ENCODE peak calls at places on chromosomes 2 and 18, in ten cellular contexts. P is LoVo; R is globus pallidus; C is epithelial cell of esophagus; V is stimulated activated CD8-positive, alpha-beta memory T cell treated with anti-CD3 and anti-CD28 coated beads, Interleukin-2, amount 100 ng/mL, for 1 hour; M is dorsolateral prefrontal cortex; X is midbrain; E is stimulated activated CD4-positive, alpha-beta T cell treated with anti-CD3 and anti-CD28 coated beads, TNF-alpha, amount 100 ng/mL, for 24 hours; F is astrocyte; A is B cell. N is an unnamed sample.
A peak's percentile ranks its signal among the peaks of the same experiment; 100 is the strongest.

GRCh38 chr18:46542545-46542944 is 114.5 kb downstream of the LOXHD1 start:
- DNase-seq in V (no peak), C (peak; percentile 49), P (peak; percentile 33), R (no peak), M (no peak), F (no peak), E (no peak), A (no peak), X (no peak), N (no peak)

GRCh38 chr2:11683966-11684365 is 14.0 kb upstream of the NTSR2 start:
- DNase-seq in C (no peak), M (no peak), E (no peak), F (no peak), X (no peak), A (no peak), V (no peak), P (no peak), R (no peak), N (peak; percentile 13)

GRCh38 chr2:24453379-24454073 is 37.5 kb upstream of the NCOA1 start:
- DNase-seq in C (peak; percentile 22), R (no peak), F (no peak), V (no peak), A (no peak), X (no peak), E (no peak), P (no peak), M (no peak), N (no peak)

GRCh38 chr2:150045601-150046000 is 441.9 kb downstream of the RND3 start:
- DNase-seq in E (no peak), A (no peak), X (no peak), V (no peak), R (no peak), P (no peak), M (no peak), C (peak; percentile 54), F (no peak), N (no peak)

GRCh38 chr2:85318222-85319182 is 9.3 kb downstream of the TGOLN2 start:
- DNase-seq in P (no peak), M (no peak), F (peak; percentile 46), R (no peak), A (no peak), V (no peak), X (no peak), E (no peak), C (peak; percentile 91), N (no peak)

GRCh38 chr2:121501070-121501469 is 29.6 kb upstream of the RNU4ATAC start:
- DNase-seq in R (no peak), C (peak; percentile 79), X (no peak), V (no peak), A (no peak), P (no peak), F (peak; percentile 88), E (no peak), M (no peak), N (no peak)

GRCh38 chr2:163573652-163574051 is 162.2 kb downstream of the FIGN start:
- DNase-seq in E (no peak), R (no peak), A (no peak), M (no peak), C (peak; percentile 50), V (no peak), F (no peak), X (no peak), P (no peak), N (no peak)

GRCh38 chr2:65586516-65586915 is 154.1 kb upstream of the SPRED2 start:
- DNase-seq in R (no peak), M (no peak), X (no peak), P (no peak), V (no peak), C (no peak), F (peak; percentile 57), E (no peak), A (no peak), N (no peak)

GRCh38 chr2:105196651-105197050 is 44.9 kb upstream of the GPR45 start:
- DNase-seq in A (no peak), F (no peak), V (no peak), C (no peak), X (no peak), R (no peak), P (no peak), M (no peak), E (no peak), N (no peak)

GRCh38 chr2:72833084-72833714 is 7.4 kb upstream of the EXOC6B start:
- DNase-seq in F (no peak), V (no peak), C (peak; percentile 14), A (no peak), M (no peak), P (no peak), R (no peak), E (no peak), X (no peak), N (no peak)

GRCh38 chr2:27988718-27989117 is 98.2 kb downstream of the BABAM2 start:
- DNase-seq in R (no peak), P (no peak), X (no peak), V (no peak), A (no peak), F (no peak), C (no peak), M (no peak), E (no peak), N (no peak)

GRCh38 chr2:201926071-201926470 is 107.6 kb upstream of the FZD7 start:
- DNase-seq in M (no peak), C (no peak), V (no peak), A (no peak), P (no peak), R (no peak), E (no peak), F (no peak), X (no peak), N (no peak)

GRCh38 chr2:214765180-214765579 is 44.3 kb downstream of the BARD1 start:
- DNase-seq in C (peak; percentile 66), F (no peak), X (no peak), M (no peak), V (no peak), A (no peak), R (no peak), E (no peak), P (no peak), N (no peak)

GRCh38 chr2:29747786-29748470 is 173.5 kb downstream of the ALK start:
- DNase-seq in P (peak; percentile 81), M (no peak), R (no peak), E (no peak), F (peak; percentile 99), X (no peak), C (peak; percentile 100), A (no peak), V (no peak), N (peak; percentile 95)

N was measured in NCI-H69.